ENCODE peak calls at places on chromosomes 11 and 22, in five cellular contexts. P is C1 segment of cervical spinal cord; S is KBM-7; U is natural killer cell; M is effector CD4-positive, alpha-beta T cell. G is an unnamed sample.

GRCh38 chr11:64196616-64197015 is 9.9 kb upstream of the FERMT3 start:
- DNase-seq in P (no peak), S (no peak), U (no peak), M (no peak), G (no peak)

GRCh38 chr11:61141601-61142028 is 19.6 kb downstream of the VPS37C start:
- DNase-seq in P (no peak), S (no peak), U (no peak), M (no peak), G (no peak)

GRCh38 chr11:122843281-122844150 is 5.2 kb downstream of the CRTAM start:
- DNase-seq in P (no peak), S (peak), U (peak), M (peak), G (no peak)

GRCh38 chr22:26542831-26543230 is 30.6 kb upstream of the TFIP11 start:
- DNase-seq in P (no peak), S (peak), U (peak), M (no peak), G (no peak)

GRCh38 chr11:69239320-69240040 is 54.5 kb upstream of the MYEOV start:
- DNase-seq in P (no peak), S (no peak), U (no peak), M (no peak), G (no peak)

GRCh38 chr11:119673389-119674336 is 55.3 kb downstream of the NECTIN1 start:
- DNase-seq in P (no peak), S (peak), U (peak), M (no peak), G (no peak)

GRCh38 chr11:47183969-47184368 is 2.3 kb downstream of the PACSIN3 start:
- DNase-seq in P (no peak), S (no peak), U (no peak), M (no peak), G (no peak)

GRCh38 chr11:65274734-65275682 is 13.2 kb downstream of the POLA2 start:
- DNase-seq in P (no peak), S (peak), U (no peak), M (peak), G (peak)

GRCh38 chr11:77724639-77725038 is 87.0 kb upstream of the CLNS1A start:
- DNase-seq in P (no peak), S (no peak), U (no peak), M (no peak), G (no peak)

GRCh38 chr11:8138526-8138925 is 30.3 kb downstream of the RIC3 start:
- DNase-seq in P (no peak), S (no peak), U (no peak), M (no peak), G (no peak)

GRCh38 chr22:35103756-35104155 is 37.8 kb downstream of the ISX start:
- DNase-seq in P (no peak), S (no peak), U (no peak), M (no peak), G (no peak)

GRCh38 chr11:71055925-71056324 is 196.5 kb downstream of the SHANK2 start:
- DNase-seq in P (no peak), S (no peak), U (no peak), M (no peak), G (no peak)

GRCh38 chr11:47004595-47005033 is 68.1 kb downstream of the CSTPP1 start:
- DNase-seq in P (no peak), S (peak), U (no peak), M (no peak), G (no peak)

GRCh38 chr11:67270256-67271211 is 4.3 kb downstream of the GRK2 start:
- DNase-seq in P (no peak), S (peak), U (no peak), M (no peak), G (peak)

GRCh38 chr22:20641198-20641892 is 132.6 kb upstream of the SERPIND1 start:
- DNase-seq in P (no peak), S (no peak), U (no peak), M (no peak), G (no peak)

GRCh38 chr11:63491614-63492372 is 826 bp upstream of the PLAAT5 start:
- DNase-seq in P (no peak), S (peak), U (no peak), M (no peak), G (no peak)

GRCh38 chr11:116457336-116458007 is 315.3 kb downstream of the BUD13 start:
- DNase-seq in P (no peak), S (no peak), U (no peak), M (no peak), G (no peak)

GRCh38 chr11:65538915-65539374 is 14.1 kb downstream of the SCYL1 start:
- DNase-seq in P (no peak), S (no peak), U (no peak), M (no peak), G (peak)

GRCh38 chr11:6269994-6270393 is 10.4 kb downstream of the CCKBR start:
- DNase-seq in P (no peak), S (no peak), U (no peak), M (no peak), G (peak)

GRCh38 chr11:2210366-2211112 is 38.9 kb upstream of the TH start:
- DNase-seq in P (no peak), S (no peak), U (peak), M (no peak), G (no peak)

GRCh38 chr11:64520013-64520412 is 71.0 kb upstream of the SLC22A12 start:
- DNase-seq in P (no peak), S (no peak), U (no peak), M (no peak), G (no peak)

GRCh38 chr11:104151404-104152204 is 12.3 kb downstream of the PDGFD start:
- DNase-seq in P (no peak), S (no peak), U (no peak), M (no peak), G (no peak)

GRCh38 chr11:44833221-44833620 is 106.5 kb downstream of the TSPAN18 start:
- DNase-seq in P (no peak), S (no peak), U (no peak), M (no peak), G (no peak)

GRCh38 chr11:65436412-65437032 is 13.9 kb downstream of the NEAT1 start:
- DNase-seq in P (no peak), S (peak), U (no peak), M (no peak), G (no peak)

GRCh38 chr11:67248653-67249052 is 17.6 kb upstream of the GRK2 start:
- DNase-seq in P (no peak), S (no peak), U (no peak), M (no peak), G (no peak)

GRCh38 chr22:22720201-22720723 is 75.8 kb downstream of the GGTLC2 start:
- DNase-seq in P (no peak), S (peak), U (peak), M (peak), G (peak)

GRCh38 chr22:39808087-39808486 is 85.5 kb downstream of the ENTHD1 start:
- DNase-seq in P (no peak), S (peak), U (no peak), M (peak), G (peak)

GRCh38 chr11:119369035-119369925 is 12.2 kb downstream of the USP2 start:
- DNase-seq in P (no peak), S (no peak), U (no peak), M (no peak), G (no peak)

GRCh38 chr11:106681435-106681834 is 336.8 kb downstream of the GUCY1A2 start:
- DNase-seq in P (no peak), S (no peak), U (no peak), M (no peak), G (no peak)

GRCh38 chr22:40603088-40603605 is 33.4 kb downstream of the MRTFA start:
- DNase-seq in P (no peak), S (no peak), U (no peak), M (no peak), G (no peak)

GRCh38 chr11:128879817-128880216 is 11.3 kb upstream of the KCNJ5 start:
- DNase-seq in P (no peak), S (no peak), U (no peak), M (no peak), G (no peak)

GRCh38 chr11:125314264-125315087 is 149.9 kb downstream of the PKNOX2 start:
- DNase-seq in P (no peak), S (no peak), U (no peak), M (no peak), G (no peak)

GRCh38 chr22:44813416-44813815 is 61.0 kb downstream of the ARHGAP8 start:
- DNase-seq in P (no peak), S (no peak), U (no peak), M (no peak), G (no peak)

GRCh38 chr11:1502971-1503707 is 16.6 kb upstream of the MOB2 start:
- DNase-seq in P (no peak), S (no peak), U (no peak), M (no peak), G (no peak)

GRCh38 chr11:103682318-103683184 is 353.9 kb upstream of the DDI1 start:
- DNase-seq in P (no peak), S (peak), U (peak), M (peak), G (peak)

GRCh38 chr11:44506375-44507016 is 59.0 kb upstream of the CD82 start:
- DNase-seq in P (no peak), S (no peak), U (no peak), M (no peak), G (no peak)